ENCODE peak calls at places on chromosomes 13 and 19, in seven cellular contexts. F is GM23248, H is lung, I is psoas muscle, M is cardiac muscle cell, D is suprapubic skin, A is upper lobe of right lung. P is an unnamed sample.

GRCh38 chr13:44921931-44922758 is 67.1 kb downstream of the NUFIP1 start:
- DNase-seq in A (no peak), D (no peak), F (peak), H (peak), M (peak), I (peak), P (no peak)

GRCh38 chr13:38405216-38405615 is 55.6 kb downstream of the UFM1 start:
- DNase-seq in M (no peak), D (no peak), H (no peak), I (no peak), A (no peak), F (no peak), P (no peak)

GRCh38 chr19:13881231-13881691 is 4.3 kb downstream of the NANOS3 start:
- DNase-seq in F (peak), D (no peak), H (no peak), I (no peak), M (peak), A (no peak), P (no peak)

GRCh38 chr19:9883231-9883758 is 48.2 kb downstream of the PIN1 start:
- DNase-seq in A (no peak), F (no peak), M (peak), H (no peak), D (no peak), I (no peak), P (no peak)

GRCh38 chr13:98142427-98143156 is at the start of gene FARP1:
- DNase-seq in M (peak), I (peak), F (peak), A (peak), D (peak), H (peak), P (no peak)

GRCh38 chr19:35225951-35226350 is 2.6 kb downstream of the FAM187B start:
- DNase-seq in D (peak), M (no peak), H (no peak), F (no peak), I (no peak), A (peak), P (no peak)

GRCh38 chr13:110388141-110388943 is 81.3 kb downstream of the COL4A2 start:
- DNase-seq in M (peak), A (no peak), I (peak), F (peak), H (peak), D (no peak), P (no peak)

GRCh38 chr19:32206065-32206464 is 139.3 kb upstream of the ZNF507 start:
- DNase-seq in H (no peak), M (no peak), A (no peak), D (no peak), F (no peak), I (no peak), P (no peak)

GRCh38 chr13:50127726-50128291 is 112.6 kb downstream of the KCNRG start:
- DNase-seq in A (no peak), I (no peak), H (no peak), D (no peak), F (no peak), M (no peak), P (no peak)

GRCh38 chr13:50128406-50129048 is 113.3 kb downstream of the KCNRG start:
- DNase-seq in H (no peak), F (no peak), I (no peak), D (no peak), A (no peak), M (peak), P (no peak)

GRCh38 chr13:50125556-50126377 is 110.5 kb downstream of the KCNRG start:
- DNase-seq in I (peak), H (peak), M (peak), A (peak), D (peak), F (peak), P (peak)

GRCh38 chr13:50126378-50127016 is 111.3 kb downstream of the KCNRG start:
- DNase-seq in F (peak), I (peak), A (no peak), H (no peak), M (peak), D (no peak), P (no peak)

DNA sequence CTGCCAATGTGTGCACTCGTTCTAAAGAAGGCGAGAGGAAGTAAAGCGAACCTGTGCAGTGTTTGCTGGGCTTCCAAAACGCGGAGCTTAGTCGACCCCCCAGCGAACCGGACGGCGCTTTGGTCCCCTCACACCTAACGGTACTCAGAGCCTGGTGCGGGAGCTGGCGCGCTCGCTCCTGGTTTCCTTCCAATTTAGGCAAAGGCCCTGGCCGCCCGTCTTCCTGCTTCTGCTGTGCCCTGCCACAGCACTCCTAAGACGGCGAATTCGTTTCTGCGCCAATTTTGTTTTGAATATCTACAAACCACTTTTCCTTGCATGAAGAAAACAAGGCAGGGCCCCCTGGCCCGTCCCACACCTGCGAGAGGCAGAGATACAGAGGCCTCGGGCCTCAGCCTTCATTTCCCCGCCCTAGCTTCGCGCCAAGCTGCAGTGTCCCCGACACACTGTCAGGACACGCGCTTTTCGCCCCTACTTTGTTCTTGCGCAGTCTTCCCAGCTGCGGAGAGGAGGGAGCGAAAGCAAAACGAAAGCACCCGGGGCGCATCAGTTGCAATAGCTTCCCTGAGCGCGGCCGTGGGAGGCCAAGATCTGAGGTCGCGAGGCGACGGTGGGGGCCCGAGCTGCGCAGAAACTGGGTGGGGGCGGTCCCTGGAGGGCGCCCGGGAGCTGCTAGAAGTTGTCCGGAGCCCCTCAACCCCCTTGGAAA is 111.9 kb downstream of the KCNRG start:
- DNase-seq in I (peak), M (peak), F (peak), H (no peak), A (peak), D (peak), P (no peak)
- H3K4me3 ChIP-seq in I (peak), M (peak), F (peak), H (peak), A (peak), D (peak), P (peak)

DNA sequence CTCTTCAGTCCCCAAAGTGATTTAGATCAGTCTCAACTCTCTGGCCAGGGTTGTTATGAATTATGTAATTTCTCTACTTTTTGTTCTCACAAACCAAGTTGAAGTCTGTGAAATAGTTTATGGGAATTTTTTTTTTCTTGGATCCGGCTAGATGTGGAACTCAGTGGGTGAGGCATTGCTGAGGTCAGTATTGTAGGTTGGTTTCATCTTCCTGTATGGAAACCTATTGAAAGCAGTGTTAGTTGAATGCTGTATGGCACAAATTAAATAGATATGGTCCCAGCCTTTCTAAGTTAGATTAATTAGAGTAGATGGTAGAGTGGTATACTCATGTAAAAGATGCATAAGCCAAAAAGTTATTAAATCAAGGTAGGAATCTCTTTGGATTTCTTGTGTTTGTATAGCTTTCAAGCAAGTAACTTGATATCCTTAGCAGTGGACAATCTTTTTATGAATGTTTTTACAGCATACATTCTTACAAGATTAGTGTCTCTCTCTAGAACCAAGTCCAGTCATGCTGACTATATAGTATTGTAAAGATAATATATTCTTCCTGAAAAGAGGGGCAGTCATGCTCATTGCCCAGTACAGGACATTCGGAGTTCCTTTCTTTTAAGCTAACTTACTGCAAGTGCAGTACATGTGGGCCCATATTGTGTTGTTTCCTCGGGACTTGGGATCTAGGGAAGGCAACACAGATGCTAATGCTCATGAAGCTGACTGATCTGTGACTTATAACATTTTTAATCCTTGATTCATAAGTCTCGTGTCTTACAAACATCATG is 2541.1 kb downstream of the PCDH9 start:
- DNase-seq in I (no peak), H (no peak), A (no peak), M (no peak), F (peak), D (no peak), P (no peak)
- H3K4me3 ChIP-seq in I (no peak), H (no peak), A (no peak), M (no peak), F (no peak), D (no peak), P (no peak)

DNA sequence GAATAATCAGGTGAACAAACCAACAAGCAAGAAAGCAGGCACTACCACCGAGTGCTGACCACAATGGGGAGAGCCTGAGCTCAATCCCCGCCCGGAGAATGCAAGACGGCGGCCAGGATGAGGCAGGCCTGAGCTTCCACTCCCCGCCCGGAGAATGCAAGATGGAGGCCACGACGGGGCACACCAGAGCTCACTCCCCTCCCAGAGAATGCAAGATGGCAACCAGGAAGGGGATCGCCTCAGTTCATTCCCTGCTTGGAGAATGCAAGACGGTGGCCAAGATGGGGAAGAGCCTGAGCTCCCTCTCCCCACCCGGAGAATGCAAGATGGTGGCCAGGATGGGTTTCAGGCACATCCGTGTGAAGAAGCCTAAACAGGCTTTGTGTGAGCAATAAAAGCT is 24.7 kb upstream of the MIER2 start:
- DNase-seq in A (no peak), H (no peak), M (no peak), I (no peak), F (no peak), D (no peak), P (no peak)
- H3K4me3 ChIP-seq in A (no peak), H (no peak), M (no peak), I (no peak), F (no peak), D (no peak), P (no peak)

DNA sequence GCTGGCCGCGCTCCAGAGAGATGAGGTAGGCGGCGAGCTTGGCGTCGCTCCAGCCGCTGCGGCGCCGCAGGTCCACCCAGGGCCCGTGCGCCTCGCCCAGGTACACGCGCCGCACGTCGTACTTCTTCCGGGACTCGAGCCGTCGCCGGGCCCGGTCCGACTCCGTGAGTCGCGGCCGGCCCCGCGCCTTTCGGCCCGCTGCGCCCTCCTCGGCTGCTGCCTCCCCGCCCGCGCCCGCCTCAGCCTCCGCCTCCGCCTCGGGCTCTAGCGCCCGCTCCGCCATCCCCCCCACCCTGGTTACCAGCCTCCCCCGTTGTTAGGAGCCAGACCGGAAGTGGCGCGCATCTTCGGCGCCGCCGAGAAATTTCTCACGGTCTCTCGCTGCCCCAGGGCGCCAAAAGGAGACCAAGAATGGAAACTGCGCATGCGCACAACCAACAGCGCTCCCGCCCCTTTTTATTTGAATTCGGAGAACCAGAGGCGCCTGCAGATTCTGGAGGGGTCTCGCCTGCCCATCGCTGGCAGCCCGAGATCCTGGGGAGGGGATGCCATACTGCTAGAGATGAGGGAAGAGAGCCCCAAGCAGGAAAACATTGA is at the start of gene ZNF653:
- DNase-seq in A (peak), M (peak), I (peak), F (peak), H (peak), D (peak), P (peak)
- H3K4me3 ChIP-seq in A (peak), M (peak), I (peak), F (peak), H (peak), D (peak), P (peak)

DNA sequence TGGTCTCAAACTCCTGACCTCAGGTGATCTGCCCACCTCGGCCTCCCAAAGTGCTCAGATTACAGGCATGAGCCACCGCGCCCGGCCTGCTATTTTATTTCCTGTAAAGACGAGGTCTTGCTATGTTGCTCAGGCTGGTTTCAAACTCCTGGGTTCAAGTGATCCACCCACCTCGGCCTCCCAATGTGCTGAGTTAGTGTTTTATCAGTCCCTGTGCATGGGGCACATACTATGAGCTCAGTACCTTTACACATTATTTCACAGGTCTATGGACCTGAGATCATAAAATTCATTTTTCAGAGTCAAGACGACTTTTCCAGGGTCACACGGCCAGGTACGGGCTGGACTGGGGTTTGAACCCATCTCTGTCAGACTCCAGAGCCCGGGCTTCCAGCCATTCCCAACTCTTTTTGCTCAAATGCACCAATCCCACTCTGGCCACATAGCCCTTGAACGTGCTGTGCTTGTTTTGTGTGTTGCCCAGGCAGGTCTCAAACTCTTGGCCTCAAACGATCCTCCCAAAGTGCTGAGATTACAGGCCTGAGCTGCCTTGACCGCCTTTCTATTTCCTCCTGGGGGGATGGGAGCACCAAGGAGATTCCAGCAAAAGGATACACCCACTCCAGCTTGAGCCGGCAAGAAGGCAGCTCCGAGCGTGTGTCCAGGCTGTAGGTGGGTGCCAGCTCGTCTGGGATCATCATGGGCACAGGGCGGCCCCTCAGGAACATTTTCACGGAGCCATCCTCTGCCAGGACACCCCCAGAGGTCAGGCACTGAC is 1.1 kb downstream of the EML2 start:
- DNase-seq in H (no peak), I (no peak), F (peak), D (no peak), M (peak), A (no peak), P (no peak)
- H3K4me3 ChIP-seq in H (no peak), I (peak), F (peak), D (peak), M (peak), A (peak), P (peak)

P was measured in esophagus squamous epithelium.